ENCODE peak calls at places on chromosomes 11 and 22, in nine cellular contexts. L, Z, F, H, E, B, C, T and U are unnamed samples.

GRCh38 chr11:75603791-75604736 is 42.0 kb downstream of the SERPINH1 start:
- DNase-seq in H (no peak), B (no peak), L (no peak), T (no peak), E (no peak), C (no peak), F (no peak), Z (no peak), U (no peak)

GRCh38 chr11:5279678-5280077 is 9.9 kb upstream of the HBE1 start:
- DNase-seq in H (no peak), Z (no peak), T (no peak), B (no peak), E (no peak), L (no peak), F (no peak), C (no peak), U (no peak)

GRCh38 chr11:19903620-19904069 is 191.0 kb downstream of the NAV2 start:
- DNase-seq in E (peak), H (peak), T (peak), L (peak), Z (peak), B (peak), C (no peak), F (peak), U (peak)

GRCh38 chr11:68416070-68416578 is 44.4 kb upstream of the PPP6R3 start:
- DNase-seq in Z (no peak), L (no peak), C (no peak), E (no peak), F (no peak), T (no peak), B (no peak), H (no peak), U (no peak)

GRCh38 chr11:70670684-70671034 is 272.3 kb downstream of the CTTN start:
- DNase-seq in T (no peak), F (no peak), L (no peak), C (no peak), B (no peak), Z (no peak), E (no peak), H (no peak), U (no peak)

GRCh38 chr22:31139066-31139465 is 1.2 kb downstream of the PLA2G3 start:
- DNase-seq in L (no peak), B (no peak), C (no peak), E (no peak), H (no peak), T (no peak), Z (no peak), F (no peak), U (no peak)

GRCh38 chr22:37569009-37569920 is 9.0 kb downstream of the CDC42EP1 start:
- DNase-seq in L (no peak), Z (peak), E (no peak), T (no peak), H (no peak), B (no peak), F (no peak), C (no peak), U (no peak)

GRCh38 chr22:49825944-49826602 is 1.6 kb downstream of the BRD1 start:
- DNase-seq in B (peak), Z (no peak), H (no peak), T (no peak), L (no peak), E (no peak), C (no peak), F (no peak), U (peak)

GRCh38 chr11:108069947-108070346 is 51.4 kb upstream of the ACAT1 start:
- DNase-seq in T (no peak), B (no peak), E (no peak), C (no peak), L (no peak), Z (no peak), H (no peak), F (no peak), U (no peak)

GRCh38 chr11:4026389-4026788 is 68.2 kb upstream of the RRM1 start:
- DNase-seq in Z (no peak), B (no peak), T (no peak), E (no peak), C (no peak), H (no peak), F (no peak), L (no peak), U (no peak)

GRCh38 chr11:124674571-124674970 is 867 bp downstream of the SPA17 start:
- DNase-seq in Z (no peak), E (no peak), H (no peak), L (no peak), B (no peak), T (no peak), F (no peak), C (no peak), U (no peak)

GRCh38 chr11:112770017-112770416 is 191.2 kb upstream of the NCAM1 start:
- DNase-seq in E (no peak), L (no peak), H (no peak), C (no peak), Z (no peak), F (no peak), T (no peak), B (no peak), U (no peak)

GRCh38 chr11:134597452-134597851 is 185.4 kb upstream of the B3GAT1 start:
- DNase-seq in E (no peak), T (no peak), F (no peak), H (no peak), L (no peak), B (no peak), Z (no peak), C (peak), U (no peak)

GRCh38 chr11:10298342-10298741 is 4.3 kb upstream of the SBF2 start:
- DNase-seq in T (no peak), F (no peak), C (no peak), L (peak), B (peak), Z (no peak), E (no peak), H (no peak), U (no peak)

GRCh38 chr11:1292644-1293618 is 16.5 kb downstream of the TOLLIP start:
- DNase-seq in F (peak), L (no peak), B (no peak), H (no peak), Z (no peak), E (no peak), C (no peak), T (peak), U (no peak)

DNA sequence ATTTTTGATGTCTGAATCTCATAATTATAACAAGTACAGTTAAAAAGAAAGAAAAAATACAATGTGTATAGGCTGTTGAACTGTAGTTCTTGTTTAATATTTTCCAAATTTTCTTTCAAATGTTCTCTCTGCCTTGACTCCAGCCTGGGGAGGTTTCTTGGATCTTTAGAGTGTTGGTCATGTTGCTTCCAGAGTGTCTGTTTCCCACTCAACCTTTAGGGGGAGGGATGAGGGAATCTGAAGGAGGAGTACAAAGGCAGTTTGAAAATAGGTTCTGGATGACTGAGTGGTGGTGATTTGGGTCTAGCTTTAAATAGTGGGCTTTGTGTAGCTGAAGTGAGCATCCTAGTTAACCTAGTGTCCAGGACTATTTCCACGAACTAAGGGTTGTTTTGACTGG is 2.0 kb downstream of the CTNND1 start:
- DNase-seq in H (no peak), Z (peak), C (no peak), T (no peak), L (no peak), E (no peak), F (no peak), B (no peak), U (no peak)
- TF ChIP-seq CTCF in H (no peak), Z (peak), C (no peak), T (peak), L (no peak), E (peak), F (peak), B (no peak), U (no peak)

GRCh38 chr22:32413715-32414114 is 1.7 kb upstream of the RTCB start:
- DNase-seq in Z (peak), C (no peak), T (no peak), E (no peak), F (no peak), B (no peak), L (no peak), H (peak), U (no peak)

GRCh38 chr22:32409977-32410376 is 2.1 kb downstream of the RTCB start:
- DNase-seq in C (no peak), B (no peak), F (no peak), Z (no peak), H (no peak), L (no peak), T (no peak), E (no peak), U (no peak)

GRCh38 chr22:32410459-32410858 is 1.6 kb downstream of the RTCB start:
- DNase-seq in F (no peak), C (no peak), H (no peak), B (no peak), T (no peak), E (no peak), Z (no peak), L (no peak), U (no peak)

GRCh38 chr22:32411388-32411787 is 659 bp downstream of the RTCB start:
- DNase-seq in F (no peak), B (no peak), H (no peak), T (no peak), L (no peak), C (no peak), E (no peak), Z (peak), U (no peak)

DNA sequence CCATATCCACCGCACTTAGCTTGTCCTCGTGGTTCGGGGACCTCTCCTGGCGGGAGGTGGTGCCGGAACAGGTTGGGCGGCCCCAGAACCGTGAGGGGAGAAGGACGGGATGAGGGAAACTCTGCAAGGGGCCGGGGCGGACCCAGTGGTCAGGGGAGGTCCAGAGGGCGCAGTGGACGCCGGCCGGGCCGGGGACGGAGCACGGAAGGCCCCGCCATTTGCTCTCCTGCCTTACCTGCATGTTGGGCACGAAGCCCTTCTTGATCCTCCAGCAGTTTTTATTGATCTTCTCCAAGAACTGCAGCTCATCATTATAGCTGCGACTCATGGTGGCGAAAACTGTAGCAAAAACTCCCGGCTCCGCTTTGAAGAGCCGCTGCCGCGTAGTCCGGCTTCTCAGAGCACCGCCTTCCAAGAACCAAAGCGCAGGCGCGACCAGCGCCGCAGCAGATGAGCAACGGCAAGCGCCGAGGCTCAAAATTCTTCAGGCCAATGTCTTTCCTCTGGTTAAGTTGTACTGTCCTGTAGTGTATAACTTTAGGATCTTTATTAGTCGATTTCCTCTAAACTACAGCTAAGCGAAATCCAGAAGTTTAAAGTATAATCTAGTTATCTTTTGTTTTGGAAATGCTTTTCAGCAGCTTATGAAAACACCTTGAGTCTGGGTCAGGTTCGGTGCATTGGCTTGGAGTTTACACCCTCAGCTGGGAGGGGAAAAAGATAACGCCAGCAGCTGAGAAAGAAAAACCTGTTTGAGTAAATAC is at the start of gene RTCB:
- DNase-seq in L (peak), Z (peak), T (peak), E (peak), H (peak), F (peak), B (peak), C (peak), U (peak)
- H3K27ac ChIP-seq in L (peak), Z (no peak), T (peak), E (peak), H (peak), F (peak), B (peak), C (peak), U (peak)

DNA sequence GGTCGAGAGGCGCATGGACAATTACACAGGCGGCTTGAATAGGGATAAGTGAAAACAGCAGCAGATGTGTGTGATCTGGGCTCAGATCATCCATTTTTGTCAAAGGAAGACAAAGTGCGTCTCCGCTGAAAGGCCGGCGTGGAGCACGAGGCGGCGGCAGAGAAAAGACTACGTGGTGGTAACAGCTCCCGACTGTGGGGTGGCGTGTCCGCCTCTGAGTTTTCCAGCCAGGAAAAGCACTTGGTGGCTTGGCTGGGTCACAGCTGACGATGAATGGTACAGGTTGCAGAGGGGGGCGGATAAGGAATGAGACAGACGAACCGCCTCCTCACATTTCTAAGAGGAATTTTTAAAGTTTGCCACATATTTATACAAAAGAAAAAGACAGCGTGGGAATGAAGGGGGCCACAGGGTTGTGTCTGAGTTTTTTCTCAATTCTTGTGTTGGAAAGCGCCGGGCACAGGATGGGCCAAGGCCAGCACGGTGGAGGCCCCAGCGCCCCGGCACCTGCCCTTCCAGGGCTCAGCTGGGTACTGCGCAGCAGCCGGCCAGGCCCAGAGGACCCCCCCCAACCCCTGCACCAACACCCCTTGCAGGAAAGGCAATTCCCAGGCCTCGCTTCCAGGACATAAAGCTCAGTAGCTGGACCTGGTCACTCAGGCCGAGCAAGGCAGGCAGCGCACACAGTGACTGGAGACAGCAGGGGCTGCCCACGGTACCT is 80.5 kb downstream of the TRMU start:
- DNase-seq in E (no peak), F (no peak), C (no peak), Z (no peak), T (no peak), B (no peak), H (no peak), L (no peak), U (no peak)
- TF ChIP-seq CTCF in E (no peak), F (no peak), C (no peak), Z (no peak), T (no peak), B (no peak), H (no peak), L (no peak), U (no peak)

DNA sequence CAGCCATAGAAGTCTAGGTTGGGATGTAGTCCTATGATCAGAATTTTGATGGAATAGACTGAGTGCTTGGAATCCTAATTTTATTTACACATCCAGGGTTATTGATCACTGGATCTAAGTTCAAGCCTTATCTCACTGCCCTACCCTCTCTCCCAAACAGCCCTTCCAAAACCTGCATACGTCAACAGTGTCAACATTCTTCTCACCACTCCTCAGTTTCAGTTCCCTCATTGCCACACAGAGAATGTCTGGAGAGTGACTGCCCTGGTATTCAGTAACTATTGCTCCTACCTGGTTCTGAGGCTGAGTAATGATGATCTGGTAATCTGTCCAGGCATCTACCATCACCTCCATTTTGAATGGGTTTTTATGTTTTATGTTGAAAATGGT is 60.0 kb downstream of the GLYATL1 start:
- DNase-seq in F (no peak), B (peak), Z (no peak), H (no peak), E (no peak), T (no peak), L (peak), C (no peak), U (no peak)
- H3K27ac ChIP-seq in F (no peak), B (no peak), Z (no peak), H (no peak), E (no peak), T (no peak), L (no peak), C (no peak), U (no peak)

GRCh38 chr22:43537019-43537585 is 125.3 kb downstream of the MPPED1 start:
- DNase-seq in F (no peak), Z (no peak), H (no peak), C (no peak), T (no peak), E (no peak), L (no peak), B (no peak), U (no peak)
- TF ChIP-seq CTCF in F (no peak), Z (no peak), H (no peak), C (no peak), T (no peak), E (no peak), L (peak), B (no peak), U (no peak)

DNA sequence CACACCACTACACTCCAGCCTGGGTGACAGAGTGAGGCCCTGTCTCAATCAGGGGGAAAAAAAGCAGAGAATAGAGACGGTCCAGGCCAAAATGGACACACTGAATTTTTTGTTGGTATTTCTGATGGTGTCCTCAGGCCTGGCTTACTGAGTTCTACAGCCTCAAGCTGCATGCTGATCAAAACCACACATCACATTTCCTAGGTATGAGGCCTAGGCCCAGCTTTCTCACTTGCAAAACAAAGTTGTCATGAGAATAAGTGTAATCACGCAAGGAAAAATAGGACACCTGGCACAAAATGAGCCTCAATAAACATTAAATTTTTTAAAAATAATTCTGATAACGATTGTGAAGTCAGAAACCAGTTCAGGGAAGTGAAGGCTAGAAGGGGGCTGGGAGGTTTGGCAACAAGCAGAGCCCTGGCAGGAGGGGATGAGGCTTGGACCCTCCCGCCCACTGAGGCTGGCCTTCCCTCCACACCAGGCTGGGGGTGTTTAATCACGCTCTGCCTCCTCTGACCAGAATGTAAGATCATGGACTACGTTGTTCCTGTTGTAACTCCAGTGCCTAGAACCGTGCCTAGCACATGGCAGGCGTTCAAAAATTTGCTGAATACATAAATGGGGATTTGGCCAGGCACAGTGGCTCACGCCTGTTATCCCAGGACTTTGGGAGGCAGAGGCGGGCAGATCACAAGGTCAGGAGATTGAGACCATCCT is 18.1 kb downstream of the PACSIN2 start:
- DNase-seq in E (no peak), L (no peak), F (no peak), B (no peak), C (peak), H (no peak), Z (no peak), T (no peak), U (no peak)
- H3K27ac ChIP-seq in E (no peak), L (peak), F (no peak), B (peak), C (peak), H (no peak), Z (peak), T (peak), U (no peak)

GRCh38 chr11:64284048-64284961 is at the start of gene BAD:
- DNase-seq in C (peak), B (peak), F (peak), L (peak), Z (peak), E (peak), H (peak), T (peak), U (peak)
- TF ChIP-seq CTCF in C (no peak), B (no peak), F (no peak), L (no peak), Z (no peak), E (no peak), H (no peak), T (no peak), U (no peak)